ENCODE peak calls at places on chromosome 17, in six cellular contexts. E is HepG2, S is H1, V is K562, R is HCT116, N is GM12878. F is an unnamed sample.

GRCh38 chr17:72446525-72447250 is 325.9 kb downstream of the SOX9 start:
- DNase-seq in E (peak; percentile 41), S (no peak), V (no peak), R (no peak), N (no peak), F (no peak)

GRCh38 chr17:70913086-70913485 is 743.8 kb downstream of the KCNJ2 start:
- DNase-seq in E (no peak), S (no peak), V (no peak), R (no peak), N (no peak), F (no peak)

GRCh38 chr17:15453782-15454181 is 13.6 kb downstream of the CDRT4 start:
- DNase-seq in E (no peak), S (no peak), V (no peak), R (no peak), N (no peak), F (no peak)

GRCh38 chr17:27647755-27648154 is 16.8 kb downstream of the LGALS9 start:
- DNase-seq in E (no peak), S (no peak), V (peak; percentile 66), R (no peak), N (no peak), F (no peak)

GRCh38 chr17:12081720-12082119 is 61.0 kb downstream of the MAP2K4 start:
- DNase-seq in E (no peak), S (no peak), V (no peak), R (no peak), N (no peak), F (no peak)

GRCh38 chr17:71460943-71461342 is 659.9 kb upstream of the SOX9 start:
- DNase-seq in E (no peak), S (no peak), V (no peak), R (peak; percentile 28), N (no peak), F (peak; percentile 24)

GRCh38 chr17:74768763-74769114 is 7.4 kb downstream of the NAT9 start:
- DNase-seq in E (no peak), S (no peak), V (no peak), R (no peak), N (no peak), F (no peak)

GRCh38 chr17:21168555-21168865 is 41.7 kb downstream of the DHRS7B start:
- DNase-seq in E (no peak), S (no peak), V (no peak), R (no peak), N (no peak), F (no peak)

GRCh38 chr17:77909816-77910215 is 48.7 kb upstream of the TNRC6C start:
- DNase-seq in E (no peak), S (no peak), V (no peak), R (no peak), N (no peak), F (no peak)

GRCh38 chr17:68383443-68384321 is 73.6 kb downstream of the WIPI1 start:
- DNase-seq in E (peak; percentile 99), S (no peak), V (no peak), R (peak; percentile 86), N (no peak), F (no peak)

GRCh38 chr17:60751884-60752283 is 74.2 kb downstream of the BCAS3 start:
- DNase-seq in E (no peak), S (no peak), V (no peak), R (no peak), N (no peak), F (no peak)

GRCh38 chr17:79563237-79564013 is 47.4 kb downstream of the RBFOX3 start:
- DNase-seq in E (no peak), S (no peak), V (no peak), R (peak; percentile 61), N (no peak), F (no peak)

GRCh38 chr17:336110-337021 is 16.2 kb downstream of the RPH3AL start:
- DNase-seq in E (no peak), S (no peak), V (no peak), R (no peak), N (no peak), F (no peak)

GRCh38 chr17:38604479-38605229 is 1.1 kb downstream of the SRCIN1 start:
- DNase-seq in E (peak; percentile 36), S (no peak), V (peak; percentile 82), R (no peak), N (no peak), F (peak; percentile 69)

GRCh38 chr17:59230765-59231164 is 10.5 kb downstream of the GDPD1 start:
- DNase-seq in E (no peak), S (no peak), V (no peak), R (no peak), N (no peak), F (no peak)

DNA sequence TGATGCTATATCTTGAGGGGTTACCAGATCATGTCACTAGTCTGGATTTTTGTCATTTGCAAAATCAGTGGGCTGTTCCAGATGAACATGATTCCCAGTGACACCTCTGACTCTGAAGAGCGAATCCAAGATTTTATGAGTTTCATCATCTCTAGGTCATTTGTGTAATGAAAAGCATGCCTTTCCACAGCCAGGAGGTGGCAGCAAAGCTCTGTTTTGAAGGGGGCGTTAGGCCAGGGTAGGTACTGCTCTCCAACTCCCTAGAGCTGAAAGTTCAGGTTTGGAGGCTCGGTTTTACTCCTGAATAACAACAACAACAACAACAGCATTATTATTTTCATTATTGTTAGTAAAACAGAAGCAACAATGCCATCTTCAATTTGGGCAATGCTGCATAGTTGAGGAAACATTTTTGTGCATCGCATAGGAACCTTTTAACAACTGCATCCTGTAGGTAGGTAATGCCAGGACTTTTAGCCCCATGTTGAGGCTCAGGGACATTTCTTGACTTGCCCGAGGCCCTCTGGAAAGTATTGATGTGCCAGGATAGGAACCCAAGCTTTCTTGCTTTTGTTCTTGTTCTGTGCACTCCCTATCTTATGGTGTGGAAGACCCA is 77.0 kb downstream of the MYH13 start:
- DNase-seq in E (peak; percentile 52), S (peak; percentile 44), V (peak; percentile 47), R (peak; percentile 65), N (peak; percentile 21), F (peak; percentile 80)
- TF ChIP-seq ATF3 in E (peak; percentile 53), S (peak; percentile 69), V (peak; percentile 66), R (no peak), N (no peak), F (no peak)

DNA sequence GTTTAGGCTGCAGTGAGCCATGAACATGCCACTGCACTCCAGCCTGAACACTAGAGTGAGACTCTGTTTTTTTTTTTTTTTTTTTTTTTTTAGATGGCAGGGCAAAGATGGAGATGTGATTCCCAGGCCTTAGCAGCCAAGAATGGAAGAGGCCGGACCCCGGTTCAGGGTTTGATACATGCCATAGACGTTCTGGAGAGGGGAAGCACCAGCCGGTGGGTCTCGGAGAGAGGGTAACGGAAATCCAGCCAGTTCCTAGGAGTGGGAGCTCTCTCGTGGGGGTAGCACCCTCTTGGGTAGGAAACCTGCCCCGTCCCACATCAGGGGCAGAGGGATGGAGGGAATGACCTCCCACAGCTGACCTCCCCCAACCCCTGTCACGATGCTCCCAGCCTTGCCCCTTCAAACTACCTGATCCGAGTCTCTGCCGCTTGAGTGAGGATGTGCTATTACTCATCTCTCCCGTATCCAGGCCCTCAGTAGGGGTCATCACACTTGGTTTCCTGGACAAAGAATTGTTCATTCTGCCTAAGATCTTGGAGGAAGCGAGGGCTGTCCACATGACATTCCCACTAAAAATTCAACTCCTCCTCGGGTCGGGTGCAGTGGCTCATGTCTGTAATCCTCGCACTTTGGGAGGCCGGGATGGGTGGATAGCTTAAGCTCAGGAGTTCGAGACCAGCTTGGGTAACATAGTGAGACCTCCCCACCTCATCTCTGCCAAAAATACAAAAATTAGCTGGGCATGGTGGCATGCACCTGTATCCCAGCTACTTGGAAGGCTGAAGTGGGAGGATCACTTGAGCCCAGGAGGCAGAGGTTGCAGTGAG is 47.3 kb downstream of the MIS12 start:
- DNase-seq in E (no peak), S (no peak), V (no peak), R (no peak), N (no peak), F (no peak)
- TF ChIP-seq ATF3 in E (no peak), S (no peak), V (no peak), R (no peak), N (no peak), F (no peak)

GRCh38 chr17:65394811-65395472 is 166.5 kb downstream of the AXIN2 start:
- DNase-seq in E (no peak), S (no peak), V (no peak), R (no peak), N (no peak), F (no peak)
- TF ChIP-seq ATF3 in E (no peak), S (no peak), V (no peak), R (no peak), N (no peak), F (no peak)

DNA sequence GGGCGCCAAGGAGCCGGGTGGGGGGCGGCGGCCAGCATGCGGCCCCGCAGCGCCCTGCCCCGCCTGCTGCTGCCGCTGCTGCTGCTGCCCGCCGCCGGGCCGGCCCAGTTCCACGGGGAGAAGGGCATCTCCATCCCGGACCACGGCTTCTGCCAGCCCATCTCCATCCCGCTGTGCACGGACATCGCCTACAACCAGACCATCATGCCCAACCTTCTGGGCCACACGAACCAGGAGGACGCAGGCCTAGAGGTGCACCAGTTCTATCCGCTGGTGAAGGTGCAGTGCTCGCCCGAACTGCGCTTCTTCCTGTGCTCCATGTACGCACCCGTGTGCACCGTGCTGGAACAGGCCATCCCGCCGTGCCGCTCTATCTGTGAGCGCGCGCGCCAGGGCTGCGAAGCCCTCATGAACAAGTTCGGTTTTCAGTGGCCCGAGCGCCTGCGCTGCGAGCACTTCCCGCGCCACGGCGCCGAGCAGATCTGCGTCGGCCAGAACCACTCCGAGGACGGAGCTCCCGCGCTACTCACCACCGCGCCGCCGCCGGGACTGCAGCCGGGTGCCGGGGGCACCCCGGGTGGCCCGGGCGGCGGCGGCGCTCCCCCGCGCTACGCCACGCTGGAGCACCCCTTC is 485 bp downstream of the FZD2 start:
- DNase-seq in E (no peak), S (no peak), V (no peak), R (no peak), N (no peak), F (peak; percentile 62)
- TF ChIP-seq ATF3 in E (no peak), S (no peak), V (no peak), R (no peak), N (no peak), F (no peak)

GRCh38 chr17:82246365-82247174 is 17.7 kb downstream of the SLC16A3 start:
- DNase-seq in E (no peak), S (no peak), V (no peak), R (no peak), N (no peak), F (no peak)
- TF ChIP-seq ATF3 in E (no peak), S (no peak), V (peak; percentile 53), R (no peak), N (no peak), F (no peak)

GRCh38 chr17:17993852-17994251 is 21.2 kb downstream of the DRC3 start:
- DNase-seq in E (no peak), S (no peak), V (no peak), R (no peak), N (no peak), F (no peak)

GRCh38 chr17:17994770-17995169 is 22.1 kb downstream of the DRC3 start:
- DNase-seq in E (no peak), S (no peak), V (no peak), R (no peak), N (no peak), F (no peak)

GRCh38 chr17:17990282-17990681 is 17.6 kb downstream of the DRC3 start:
- DNase-seq in E (no peak), S (no peak), V (no peak), R (no peak), N (no peak), F (no peak)

GRCh38 chr17:17993366-17993765 is 20.7 kb downstream of the DRC3 start:
- DNase-seq in E (no peak), S (no peak), V (no peak), R (no peak), N (no peak), F (no peak)

GRCh38 chr17:17994271-17994670 is 21.6 kb downstream of the DRC3 start:
- DNase-seq in E (peak; percentile 56), S (peak; percentile 53), V (no peak), R (peak; percentile 15), N (no peak), F (peak; percentile 81)
- TF ChIP-seq ATF3 in E (no peak), S (no peak), V (no peak), R (no peak), N (no peak), F (no peak)

F was measured in WTC11.